ENCODE peak calls at places on chromosome 18, in seven cellular contexts. M is psoas muscle; B is body of pancreas; O is HS-27A; V is anterior cingulate cortex; H is stimulated activated CD4-positive, alpha-beta T cell treated with anti-CD3 and anti-CD28 coated beads, Interleukin-15, amount 100 ng/mL, for 48 hours; X is H54. T is an unnamed sample.

GRCh38 chr18:62584241-62585120 is 61.7 kb downstream of the ZCCHC2 start:
- DNase-seq in M (peak), B (peak), O (peak), V (peak), H (peak), X (peak), T (peak)

GRCh38 chr18:23523429-23524212 is 20.3 kb downstream of the RMC1 start:
- DNase-seq in M (no peak), B (no peak), O (no peak), V (no peak), H (no peak), X (no peak), T (peak)

GRCh38 chr18:70132999-70133398 is 72.5 kb downstream of the RTTN start:
- DNase-seq in M (no peak), B (no peak), O (peak), V (no peak), H (no peak), X (no peak), T (peak)

GRCh38 chr18:58064406-58064998 is 20.5 kb downstream of the NEDD4L start:
- DNase-seq in M (no peak), B (no peak), O (no peak), V (no peak), H (no peak), X (no peak), T (no peak)

GRCh38 chr18:76098728-76099514 is 396.1 kb downstream of the ZNF516 start:
- DNase-seq in M (no peak), B (no peak), O (no peak), V (no peak), H (no peak), X (no peak), T (no peak)

GRCh38 chr18:60452424-60452823 is 79.8 kb upstream of the MC4R start:
- DNase-seq in M (no peak), B (no peak), O (no peak), V (no peak), H (no peak), X (no peak), T (peak)

GRCh38 chr18:62060820-62061219 is 126.0 kb downstream of the PIGN start:
- DNase-seq in M (no peak), B (no peak), O (no peak), V (no peak), H (no peak), X (no peak), T (no peak)

GRCh38 chr18:12257996-12258718 is 4.0 kb downstream of the CIDEA start:
- DNase-seq in M (no peak), B (no peak), O (no peak), V (no peak), H (no peak), X (no peak), T (no peak)

GRCh38 chr18:69590150-69590549 is 189.5 kb downstream of the DOK6 start:
- DNase-seq in M (no peak), B (no peak), O (no peak), V (no peak), H (no peak), X (no peak), T (no peak)

GRCh38 chr18:49778826-49779465 is 34.4 kb downstream of the ACAA2 start:
- DNase-seq in M (no peak), B (no peak), O (no peak), V (no peak), H (no peak), X (no peak), T (no peak)

GRCh38 chr18:56748698-56749268 is 97.6 kb downstream of the WDR7 start:
- DNase-seq in M (no peak), B (no peak), O (peak), V (no peak), H (no peak), X (no peak), T (peak)

GRCh38 chr18:3604626-3605408 is 154.8 kb downstream of the TGIF1 start:
- DNase-seq in M (no peak), B (no peak), O (peak), V (no peak), H (no peak), X (no peak), T (peak)

GRCh38 chr18:61870151-61870550 is 22.7 kb downstream of the RNF152 start:
- DNase-seq in M (no peak), B (no peak), O (no peak), V (no peak), H (no peak), X (no peak), T (no peak)

GRCh38 chr18:29681578-29681977 is 1361.0 kb downstream of the DSC3 start:
- DNase-seq in M (no peak), B (no peak), O (no peak), V (no peak), H (no peak), X (no peak), T (no peak)

GRCh38 chr18:76149284-76149683 is 345.8 kb downstream of the ZNF516 start:
- DNase-seq in M (no peak), B (no peak), O (no peak), V (no peak), H (no peak), X (no peak), T (no peak)

GRCh38 chr18:35756506-35757117 is 175.1 kb downstream of the GALNT1 start:
- DNase-seq in M (no peak), B (peak), O (peak), V (no peak), H (peak), X (peak), T (peak)

GRCh38 chr18:55088000-55088401 is 128.7 kb upstream of the CCDC68 start:
- DNase-seq in M (no peak), B (no peak), O (no peak), V (no peak), H (no peak), X (no peak), T (no peak)

GRCh38 chr18:39448942-39449341 is 1883.3 kb upstream of the CELF4 start:
- DNase-seq in M (no peak), B (no peak), O (no peak), V (no peak), H (no peak), X (no peak), T (no peak)

GRCh38 chr18:29181151-29181901 is 1004.4 kb upstream of the CDH2 start:
- DNase-seq in M (no peak), B (peak), O (peak), V (no peak), H (no peak), X (no peak), T (peak)

GRCh38 chr18:79789901-79790885 is 7.5 kb upstream of the KCNG2 start:
- DNase-seq in M (no peak), B (no peak), O (no peak), V (no peak), H (no peak), X (no peak), T (no peak)

GRCh38 chr18:58727776-58728500 is 56.7 kb downstream of the MALT1 start:
- DNase-seq in M (no peak), B (no peak), O (no peak), V (no peak), H (no peak), X (no peak), T (peak)

GRCh38 chr18:34647251-34647650 is 62.8 kb upstream of the DTNA start:
- DNase-seq in M (no peak), B (no peak), O (no peak), V (no peak), H (no peak), X (no peak), T (no peak)

GRCh38 chr18:65725421-65726050 is 25.3 kb upstream of the CDH7 start:
- DNase-seq in M (no peak), B (peak), O (no peak), V (no peak), H (no peak), X (no peak), T (peak)

T was measured in kidney glomerular epithelial cell.